ENCODE peak calls at places on chromosomes 13 and 19, in five cellular contexts. One of them, this sample, is unnamed.

GRCh38 chr13:40158218-40158617 is 502.8 kb downstream of the COG6 start:
- DNase-seq in GM23338: no peak
- DNase-seq in hepatocyte: no peak
- DNase-seq in astrocyte: no peak
- DNase-seq in IMR-90: no peak
- DNase-seq in this sample: peak

GRCh38 chr19:11182994-11183393 is 14.4 kb downstream of the KANK2 start:
- DNase-seq in hepatocyte: no peak
- DNase-seq in astrocyte: no peak
- DNase-seq in GM23338: no peak
- DNase-seq in IMR-90: no peak
- DNase-seq in this sample: no peak

GRCh38 chr19:3061214-3062161 is 807 bp downstream of the TLE5 start:
- DNase-seq in GM23338: no peak
- DNase-seq in astrocyte: no peak
- DNase-seq in IMR-90: peak
- DNase-seq in hepatocyte: peak
- DNase-seq in this sample: no peak

GRCh38 chr13:40536443-40537113 is 129.9 kb downstream of the FOXO1 start:
- DNase-seq in astrocyte: no peak
- DNase-seq in GM23338: no peak
- DNase-seq in hepatocyte: peak
- DNase-seq in IMR-90: no peak
- DNase-seq in this sample: peak

GRCh38 chr19:43660301-43660700 is 9.7 kb downstream of the PLAUR start:
- DNase-seq in IMR-90: no peak
- DNase-seq in astrocyte: no peak
- DNase-seq in hepatocyte: no peak
- DNase-seq in GM23338: no peak
- DNase-seq in this sample: no peak

GRCh38 chr19:43901395-43902390 is 33.4 kb downstream of the ZNF45 start:
- DNase-seq in GM23338: peak
- DNase-seq in hepatocyte: peak
- DNase-seq in IMR-90: peak
- DNase-seq in astrocyte: peak
- DNase-seq in this sample: peak

GRCh38 chr19:1653300-1653628 is 849 bp upstream of the TCF3 start:
- DNase-seq in GM23338: no peak
- DNase-seq in hepatocyte: no peak
- DNase-seq in astrocyte: no peak
- DNase-seq in IMR-90: no peak
- DNase-seq in this sample: no peak

GRCh38 chr19:33402421-33403220 is 29.1 kb downstream of the CEBPG start:
- DNase-seq in GM23338: no peak
- DNase-seq in hepatocyte: no peak
- DNase-seq in IMR-90: no peak
- DNase-seq in astrocyte: no peak
- DNase-seq in this sample: no peak

GRCh38 chr13:72383646-72384045 is 343.8 kb downstream of the MZT1 start:
- DNase-seq in GM23338: no peak
- DNase-seq in astrocyte: no peak
- DNase-seq in hepatocyte: no peak
- DNase-seq in IMR-90: no peak
- DNase-seq in this sample: no peak

GRCh38 chr13:37479901-37480300 is 118.7 kb downstream of the POSTN start:
- DNase-seq in GM23338: no peak
- DNase-seq in hepatocyte: no peak
- DNase-seq in astrocyte: no peak
- DNase-seq in IMR-90: peak
- DNase-seq in this sample: no peak

GRCh38 chr19:46489445-46490272 is 6.0 kb downstream of the PNMA8B start:
- DNase-seq in IMR-90: peak
- DNase-seq in astrocyte: peak
- DNase-seq in hepatocyte: peak
- DNase-seq in GM23338: peak
- DNase-seq in this sample: no peak

GRCh38 chr13:105471683-105472082 is 1063.8 kb downstream of the EFNB2 start:
- DNase-seq in astrocyte: peak
- DNase-seq in hepatocyte: no peak
- DNase-seq in GM23338: no peak
- DNase-seq in IMR-90: peak
- DNase-seq in this sample: no peak

DNA sequence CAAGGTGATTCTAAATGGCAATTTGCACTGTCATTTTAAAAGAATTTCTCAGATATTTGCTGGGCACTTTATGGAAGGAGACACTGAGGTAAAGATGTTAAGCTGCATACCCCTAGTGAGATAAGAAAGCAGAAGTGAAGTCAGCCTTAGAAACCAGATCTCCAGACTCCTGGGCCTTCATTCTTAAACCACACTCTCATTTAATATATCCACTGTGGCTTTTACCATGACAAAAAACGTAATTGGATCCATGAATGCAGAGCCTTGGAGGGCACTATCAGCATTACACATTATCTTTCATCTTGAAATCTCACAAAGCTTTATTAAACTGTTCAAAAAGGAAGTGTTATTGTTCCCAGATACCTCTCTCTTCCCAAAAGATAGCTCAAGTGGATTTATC is 1060.5 kb downstream of the EFNB2 start:
- DNase-seq in IMR-90: no peak
- DNase-seq in GM23338: peak
- DNase-seq in astrocyte: peak
- DNase-seq in hepatocyte: no peak
- DNase-seq in this sample: no peak
- H2AFZ ChIP-seq in IMR-90: no peak
- H2AFZ ChIP-seq in GM23338: peak
- H2AFZ ChIP-seq in astrocyte: no peak
- H2AFZ ChIP-seq in hepatocyte: peak
- H2AFZ ChIP-seq in this sample: peak

DNA sequence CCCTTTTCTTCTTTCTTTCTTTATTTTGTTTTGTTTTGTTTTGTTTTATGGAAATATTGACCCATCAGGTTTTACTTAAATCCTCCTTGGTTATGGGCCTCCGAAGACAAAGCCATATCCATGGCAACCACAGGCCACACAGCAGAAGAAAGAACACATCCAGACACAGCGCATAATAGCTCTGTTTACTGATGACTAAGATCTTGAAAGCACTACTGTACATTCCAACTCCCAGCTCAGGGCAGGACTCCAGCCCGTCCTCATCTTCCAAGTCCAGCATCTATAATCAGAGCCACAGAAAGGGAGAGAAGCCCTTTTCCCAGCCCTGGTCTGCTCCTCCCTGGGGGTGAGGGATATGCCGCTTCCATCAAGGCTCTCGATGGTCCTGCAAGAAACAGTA is 84.3 kb downstream of the NUFIP1 start:
- DNase-seq in hepatocyte: peak
- DNase-seq in IMR-90: peak
- DNase-seq in GM23338: no peak
- DNase-seq in astrocyte: peak
- DNase-seq in this sample: peak
- H2AFZ ChIP-seq in hepatocyte: no peak
- H2AFZ ChIP-seq in IMR-90: peak
- H2AFZ ChIP-seq in GM23338: peak
- H2AFZ ChIP-seq in astrocyte: peak
- H2AFZ ChIP-seq in this sample: no peak

GRCh38 chr13:27406178-27406939 is 18.1 kb upstream of the GTF3A start:
- DNase-seq in astrocyte: peak
- DNase-seq in GM23338: peak
- DNase-seq in IMR-90: peak
- DNase-seq in hepatocyte: peak
- DNase-seq in this sample: peak
- H2AFZ ChIP-seq in astrocyte: no peak
- H2AFZ ChIP-seq in GM23338: peak
- H2AFZ ChIP-seq in IMR-90: no peak
- H2AFZ ChIP-seq in hepatocyte: no peak
- H2AFZ ChIP-seq in this sample: no peak

DNA sequence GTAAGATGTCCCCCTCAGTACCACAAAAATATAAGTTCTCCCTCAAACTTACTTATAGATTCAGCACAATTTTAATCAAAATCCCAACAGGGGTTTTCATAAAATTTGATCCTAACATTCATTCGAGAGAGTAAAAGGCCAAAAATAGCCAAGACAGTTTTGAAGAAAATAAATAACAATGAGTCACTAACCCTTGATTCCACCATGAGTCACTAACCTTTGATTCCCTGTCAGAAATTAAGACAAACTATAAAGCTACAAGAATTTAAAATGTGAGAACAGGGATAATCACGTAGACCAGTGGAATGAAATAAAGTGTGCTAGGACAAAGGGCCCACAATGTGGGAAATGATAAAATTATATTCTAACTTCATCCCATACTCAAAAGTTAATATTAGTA is 320.3 kb downstream of the SUCLA2 start:
- DNase-seq in astrocyte: peak
- DNase-seq in GM23338: no peak
- DNase-seq in IMR-90: peak
- DNase-seq in hepatocyte: no peak
- DNase-seq in this sample: peak
- H2AFZ ChIP-seq in astrocyte: no peak
- H2AFZ ChIP-seq in GM23338: no peak
- H2AFZ ChIP-seq in IMR-90: no peak
- H2AFZ ChIP-seq in hepatocyte: no peak
- H2AFZ ChIP-seq in this sample: no peak